ENCODE peak calls at places on chromosomes 13 and 19, in six cellular contexts. W, J, G, U, F and M are unnamed samples.

GRCh38 chr13:112638919-112639318 is 50.9 kb upstream of the ATP11A start:
- DNase-seq in F (no peak), G (no peak), J (no peak), U (no peak), W (no peak), M (no peak)

GRCh38 chr13:22055259-22055658 is 384.4 kb downstream of the FGF9 start:
- DNase-seq in J (no peak), W (no peak), U (no peak), F (no peak), G (no peak), M (no peak)

GRCh38 chr19:795691-796581 is 1.3 kb upstream of the PTBP1 start:
- DNase-seq in U (no peak), J (no peak), W (no peak), F (no peak), G (no peak), M (no peak)

GRCh38 chr19:51799311-51799997 is 4.5 kb downstream of the FPR3 start:
- DNase-seq in W (peak), U (no peak), G (peak), J (no peak), F (no peak), M (no peak)

GRCh38 chr19:53086949-53087348 is 16.3 kb downstream of the ZNF160 start:
- DNase-seq in J (no peak), W (peak), G (peak), F (no peak), U (no peak), M (no peak)

GRCh38 chr19:14369399-14370168 is 11.7 kb upstream of the ADGRE5 start:
- DNase-seq in J (peak), F (peak), W (no peak), U (no peak), G (peak), M (peak)

GRCh38 chr19:22617614-22618325 is 16.4 kb upstream of the ZNF492 start:
- DNase-seq in U (no peak), W (no peak), G (no peak), J (no peak), F (no peak), M (no peak)

GRCh38 chr13:112241288-112241687 is 134.9 kb upstream of the SPACA7 start:
- DNase-seq in U (no peak), F (no peak), J (no peak), W (no peak), G (no peak), M (no peak)

GRCh38 chr19:4524808-4525562 is 6.7 kb upstream of the PLIN4 start:
- DNase-seq in F (peak), J (peak), W (peak), G (peak), U (peak), M (peak)

GRCh38 chr19:33054623-33055022 is 10.1 kb downstream of the RHPN2 start:
- DNase-seq in F (no peak), J (no peak), U (no peak), W (no peak), G (no peak), M (no peak)

GRCh38 chr13:43584711-43585110 is 202.1 kb downstream of the ENOX1 start:
- DNase-seq in F (no peak), G (no peak), W (no peak), J (no peak), U (no peak), M (no peak)

GRCh38 chr13:75959861-75960481 is 323.8 kb downstream of the LMO7 start:
- DNase-seq in J (no peak), U (no peak), G (no peak), W (no peak), F (no peak), M (no peak)

GRCh38 chr19:41261474-41262190 is 2.5 kb upstream of the HNRNPUL1 start:
- DNase-seq in U (no peak), W (no peak), G (no peak), J (peak), F (peak), M (no peak)

GRCh38 chr13:101624210-101624922 is 171.9 kb downstream of the ITGBL1 start:
- DNase-seq in U (no peak), F (no peak), G (no peak), W (no peak), J (peak), M (no peak)

GRCh38 chr13:52849727-52850395 is 1.4 kb upstream of the PCDH8 start:
- DNase-seq in F (no peak), G (no peak), W (no peak), U (no peak), J (no peak), M (no peak)

GRCh38 chr19:42089191-42089750 is 13.3 kb downstream of the ZNF574 start:
- DNase-seq in G (no peak), F (no peak), W (no peak), U (no peak), J (no peak), M (no peak)

GRCh38 chr13:73984949-73985691 is 149.1 kb downstream of the KLF12 start:
- DNase-seq in J (no peak), W (no peak), F (peak), U (no peak), G (no peak), M (peak)

GRCh38 chr13:75566658-75567057 is 17.1 kb downstream of the UCHL3 start:
- DNase-seq in G (peak), F (no peak), J (no peak), W (peak), U (peak), M (no peak)

GRCh38 chr13:105552078-105552477 is 983.4 kb downstream of the EFNB2 start:
- DNase-seq in G (no peak), U (no peak), F (no peak), W (no peak), J (no peak), M (peak)

GRCh38 chr19:35045667-35046300 is 4.3 kb downstream of the HPN start:
- DNase-seq in G (peak), F (peak), J (peak), U (peak), W (peak), M (peak)

GRCh38 chr19:48918801-48919247 is 14.7 kb upstream of the DHDH start:
- DNase-seq in W (no peak), J (no peak), F (no peak), G (no peak), U (no peak), M (peak)

GRCh38 chr13:42001580-42001979 is 40.7 kb upstream of the VWA8 start:
- DNase-seq in U (no peak), W (peak), G (peak), F (no peak), J (no peak), M (no peak)

GRCh38 chr19:1248454-1249297 is at the start of gene MIDN:
- DNase-seq in J (peak), G (peak), F (peak), W (peak), U (no peak), M (peak)

GRCh38 chr13:51590966-51591627 is 6.8 kb downstream of the WDFY2 start:
- DNase-seq in J (no peak), W (peak), G (peak), U (peak), F (no peak), M (no peak)

GRCh38 chr19:7251502-7251901 is 42.7 kb downstream of the INSR start:
- DNase-seq in W (no peak), U (no peak), J (no peak), F (no peak), G (no peak), M (peak)

GRCh38 chr19:31107096-31107495 is 242.1 kb downstream of the TSHZ3 start:
- DNase-seq in W (no peak), J (no peak), U (no peak), G (no peak), F (no peak), M (no peak)

GRCh38 chr13:95937700-95938320 is 115.4 kb downstream of the UGGT2 start:
- DNase-seq in U (no peak), W (no peak), G (no peak), J (no peak), F (no peak), M (no peak)
- TF ChIP-seq CTCF in U (no peak), W (no peak), G (no peak), J (no peak), F (no peak), M (no peak)

GRCh38 chr19:6067975-6068374 is 42.3 kb downstream of the RFX2 start:
- DNase-seq in F (no peak), U (no peak), J (no peak), W (no peak), G (no peak), M (no peak)
- TF ChIP-seq CTCF in F (no peak), U (no peak), J (no peak), W (no peak), G (no peak), M (no peak)

DNA sequence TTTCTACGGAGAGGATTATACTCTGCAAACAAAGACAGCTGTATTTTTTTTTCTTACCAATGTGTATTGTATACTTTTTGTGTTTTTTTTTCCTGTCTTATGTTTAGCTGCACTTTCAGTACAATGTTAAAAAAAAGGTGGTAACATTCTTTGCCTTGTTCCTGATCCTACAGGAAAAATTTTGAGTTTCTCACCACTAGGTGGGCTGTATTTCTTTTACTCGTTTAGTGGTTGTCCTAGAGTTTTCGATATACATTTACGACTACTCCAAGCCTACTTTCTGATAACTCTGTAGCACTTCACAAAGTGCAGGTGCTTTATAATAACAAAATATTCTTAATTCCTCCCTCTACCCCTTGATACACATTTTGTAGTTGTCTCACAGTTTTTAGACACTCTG is 652.2 kb downstream of the UQCRFS1 start:
- DNase-seq in G (no peak), F (no peak), W (no peak), J (no peak), U (no peak), M (no peak)
- TF ChIP-seq CTCF in G (no peak), F (no peak), W (no peak), J (no peak), U (no peak), M (no peak)

DNA sequence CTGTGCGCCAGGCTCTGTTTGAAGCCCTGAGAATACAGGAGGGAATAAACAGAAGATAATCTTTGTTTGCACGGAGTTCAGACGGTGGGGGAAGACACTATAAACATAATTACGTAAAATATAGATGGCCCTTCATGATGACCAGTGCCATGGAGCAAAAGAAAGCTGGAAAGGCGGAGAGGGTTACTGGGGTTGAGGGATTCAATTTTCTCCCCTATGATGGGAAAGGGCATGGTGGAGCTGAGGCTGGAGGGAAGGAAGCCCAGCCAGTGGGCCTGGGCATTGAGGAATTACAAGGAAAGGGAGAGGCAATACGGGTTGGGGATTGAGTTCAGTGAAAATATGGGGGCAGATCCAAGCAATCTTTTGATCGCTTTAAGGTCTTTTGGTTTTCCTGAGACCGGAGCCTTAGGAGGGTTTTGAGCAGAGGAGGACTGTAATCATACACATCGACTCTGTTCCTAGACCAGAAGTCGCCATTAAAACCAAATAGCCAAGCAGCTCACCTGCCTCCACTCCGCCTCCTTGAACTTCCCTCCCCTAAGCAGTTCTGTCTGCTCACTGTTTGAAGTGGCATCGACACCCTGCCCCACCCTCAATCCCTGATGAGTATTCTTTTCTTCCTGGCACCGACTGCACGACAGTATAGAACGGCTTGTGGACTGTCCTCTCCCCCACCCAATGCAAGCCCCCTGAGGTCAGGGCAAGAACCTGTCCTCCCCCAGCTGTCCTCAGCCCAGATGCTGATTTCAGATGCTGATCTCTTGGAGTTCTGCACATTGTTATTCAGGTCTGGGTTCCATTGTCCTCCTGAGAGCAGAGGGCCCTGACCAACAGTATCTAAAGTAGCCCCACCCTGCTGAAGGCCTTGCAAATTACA is 813 bp upstream of the ZNF296 start:
- DNase-seq in W (no peak), F (no peak), J (no peak), G (no peak), U (no peak), M (no peak)
- TF ChIP-seq CTCF in W (no peak), F (no peak), J (no peak), G (no peak), U (no peak), M (no peak)

DNA sequence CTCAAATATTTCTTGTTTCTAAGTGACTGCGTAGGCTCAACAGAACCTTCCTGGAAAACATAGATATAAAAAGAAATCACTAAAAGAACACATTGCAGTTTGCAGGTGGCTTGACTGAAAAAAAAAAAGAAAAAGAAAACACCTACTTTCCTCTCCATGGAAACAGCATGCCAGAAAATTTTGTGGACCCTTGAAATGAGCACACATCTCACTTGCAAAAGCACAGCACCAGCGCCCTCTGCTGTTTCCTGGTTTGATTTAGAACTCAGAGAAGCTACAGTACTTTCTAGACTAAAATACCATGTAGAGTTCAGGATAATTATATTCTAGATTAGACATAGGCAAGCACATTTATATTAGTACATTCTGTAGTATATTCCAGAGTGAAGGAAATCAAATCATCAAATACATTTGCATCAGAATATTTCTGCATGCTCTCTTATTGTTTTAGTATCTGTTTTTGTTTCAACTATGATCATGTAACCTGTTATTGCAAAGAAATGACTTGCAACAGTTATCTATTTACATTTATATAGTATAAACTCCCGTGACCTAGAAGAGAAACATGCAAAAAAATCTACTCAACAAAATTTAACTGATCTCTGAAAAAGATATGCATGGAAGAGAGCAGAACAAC is 22.3 kb upstream of the XPO4 start:
- DNase-seq in F (peak), G (peak), J (peak), W (peak), U (peak), M (peak)
- TF ChIP-seq CTCF in F (peak), G (peak), J (peak), W (peak), U (peak), M (peak)

GRCh38 chr13:25978961-25979360 is 72.9 kb downstream of the SHISA2 start:
- DNase-seq in W (no peak), G (no peak), U (no peak), J (no peak), F (no peak), M (no peak)

GRCh38 chr13:25982908-25983307 is 68.9 kb downstream of the SHISA2 start:
- DNase-seq in F (no peak), U (no peak), W (peak), G (no peak), J (no peak), M (no peak)

GRCh38 chr13:25981060-25981459 is 70.8 kb downstream of the SHISA2 start:
- DNase-seq in G (no peak), F (no peak), W (no peak), U (no peak), J (no peak), M (no peak)

GRCh38 chr13:25977671-25978070 is 74.1 kb downstream of the SHISA2 start:
- DNase-seq in W (no peak), G (no peak), U (no peak), F (no peak), J (no peak), M (no peak)

GRCh38 chr13:25980255-25980654 is 71.6 kb downstream of the SHISA2 start:
- DNase-seq in W (peak), J (no peak), U (no peak), G (peak), F (no peak), M (peak)
- TF ChIP-seq CTCF in W (peak), J (no peak), U (no peak), G (peak), F (no peak), M (no peak)